ENCODE peak calls at places on chromosome 18, in seven cellular contexts. O is Peyer's patch, K is cardiac fibroblast, H is lower lobe of right lung, A is foreskin fibroblast, U is GM12865, Y is fibroblast of lung. C is an unnamed sample.

GRCh38 chr18:63477972-63478371 is 1.2 kb downstream of the SERPINB5 start:
- DNase-seq in H (no peak), K (peak; percentile 5), O (no peak), A (no peak), Y (peak; percentile 6), U (no peak), C (no peak)

GRCh38 chr18:13604751-13605150 is 121.6 kb downstream of the FAM210A start:
- DNase-seq in Y (no peak), O (no peak), U (no peak), A (no peak), K (no peak), H (no peak), C (no peak)

GRCh38 chr18:76805221-76805620 is 17.1 kb upstream of the ZNF236 start:
- DNase-seq in Y (no peak), K (peak; percentile 30), U (no peak), O (no peak), H (no peak), A (peak; percentile 21), C (no peak)

GRCh38 chr18:10304853-10305252 is 149.6 kb upstream of the APCDD1 start:
- DNase-seq in U (no peak), O (no peak), A (peak; percentile 92), H (no peak), Y (peak; percentile 91), K (peak; percentile 71), C (peak; percentile 75)

GRCh38 chr18:9849407-9849961 is 36.3 kb upstream of the TXNDC2 start:
- DNase-seq in U (no peak), Y (no peak), A (no peak), O (no peak), H (peak; percentile 83), K (peak; percentile 35), C (no peak)

GRCh38 chr18:35672897-35673296 is 91.4 kb downstream of the GALNT1 start:
- DNase-seq in K (peak; percentile 3), A (peak; percentile 62), H (no peak), Y (peak; percentile 58), O (no peak), U (no peak), C (peak; percentile 8)

GRCh38 chr18:40365526-40365925 is 1589.5 kb upstream of the PIK3C3 start:
- DNase-seq in H (no peak), U (no peak), A (peak; percentile 32), O (no peak), K (no peak), Y (peak; percentile 57), C (no peak)

GRCh38 chr18:69992776-69993175 is 45.1 kb upstream of the CD226 start:
- DNase-seq in K (no peak), A (peak; percentile 76), O (no peak), U (no peak), Y (peak; percentile 8), H (no peak), C (no peak)

GRCh38 chr18:56910967-56911366 is 235.9 kb upstream of the BOD1L2 start:
- DNase-seq in A (no peak), K (no peak), H (no peak), U (no peak), Y (no peak), O (no peak), C (no peak)

GRCh38 chr18:50982086-50982801 is 14.4 kb downstream of the ELAC1 start:
- DNase-seq in H (no peak), O (no peak), Y (no peak), K (no peak), A (no peak), U (no peak), C (no peak)

GRCh38 chr18:10351221-10351795 is 103.1 kb upstream of the APCDD1 start:
- DNase-seq in O (no peak), Y (no peak), H (no peak), K (no peak), A (peak; percentile 57), U (no peak), C (no peak)

GRCh38 chr18:76426738-76427305 is 68.2 kb downstream of the ZNF516 start:
- DNase-seq in H (peak; percentile 70), A (no peak), O (no peak), Y (peak; percentile 43), U (no peak), K (no peak), C (no peak)

GRCh38 chr18:28863396-28863795 is 686.5 kb upstream of the CDH2 start:
- DNase-seq in H (no peak), A (no peak), O (no peak), Y (no peak), U (no peak), K (peak; percentile 81), C (no peak)

GRCh38 chr18:9661564-9661963 is 46.5 kb upstream of the RAB31 start:
- DNase-seq in A (no peak), H (no peak), Y (peak; percentile 39), K (no peak), U (no peak), O (no peak), C (no peak)

GRCh38 chr18:76361219-76361618 is 133.8 kb downstream of the ZNF516 start:
- DNase-seq in A (no peak), H (no peak), U (no peak), O (no peak), K (no peak), Y (no peak), C (no peak)

GRCh38 chr18:10230072-10230471 is 224.4 kb upstream of the APCDD1 start:
- DNase-seq in A (peak; percentile 97), Y (peak; percentile 88), K (peak; percentile 82), H (no peak), O (no peak), U (peak; percentile 23), C (peak; percentile 78)

GRCh38 chr18:8625693-8626092 is 16.5 kb downstream of the RAB12 start:
- DNase-seq in Y (no peak), K (no peak), U (no peak), O (no peak), H (no peak), A (no peak), C (no peak)

GRCh38 chr18:21341141-21341540 is 99.1 kb downstream of the GREB1L start:
- DNase-seq in O (no peak), A (no peak), H (no peak), K (no peak), Y (no peak), U (peak; percentile 21), C (no peak)

GRCh38 chr18:3062798-3063563 is 50.0 kb upstream of the LPIN2 start:
- DNase-seq in A (peak; percentile 20), K (peak; percentile 54), U (peak; percentile 67), Y (peak; percentile 44), O (peak; percentile 85), H (peak; percentile 76), C (no peak)

GRCh38 chr18:36769611-36770314 is 59.0 kb downstream of the TPGS2 start:
- DNase-seq in K (peak; percentile 12), O (no peak), H (peak; percentile 55), U (peak; percentile 39), Y (no peak), A (no peak), C (no peak)

GRCh38 chr18:55983433-55983832 is 395.4 kb upstream of the TCF4 start:
- DNase-seq in U (no peak), Y (no peak), O (no peak), K (no peak), H (no peak), A (no peak), C (peak; percentile 45)

GRCh38 chr18:13630869-13631268 is 95.5 kb downstream of the FAM210A start:
- DNase-seq in K (no peak), H (no peak), O (no peak), A (no peak), U (no peak), Y (no peak), C (no peak)

GRCh38 chr18:73047688-73048087 is 179.9 kb upstream of the NETO1 start:
- DNase-seq in Y (no peak), H (no peak), U (no peak), O (no peak), K (no peak), A (no peak), C (no peak)

GRCh38 chr18:73040247-73040646 is 172.5 kb upstream of the NETO1 start:
- DNase-seq in H (no peak), Y (no peak), O (no peak), K (no peak), A (no peak), U (no peak), C (no peak)

GRCh38 chr18:73043231-73044000 is 175.6 kb upstream of the NETO1 start:
- DNase-seq in H (no peak), A (no peak), U (no peak), O (no peak), Y (no peak), K (no peak), C (no peak)

DNA sequence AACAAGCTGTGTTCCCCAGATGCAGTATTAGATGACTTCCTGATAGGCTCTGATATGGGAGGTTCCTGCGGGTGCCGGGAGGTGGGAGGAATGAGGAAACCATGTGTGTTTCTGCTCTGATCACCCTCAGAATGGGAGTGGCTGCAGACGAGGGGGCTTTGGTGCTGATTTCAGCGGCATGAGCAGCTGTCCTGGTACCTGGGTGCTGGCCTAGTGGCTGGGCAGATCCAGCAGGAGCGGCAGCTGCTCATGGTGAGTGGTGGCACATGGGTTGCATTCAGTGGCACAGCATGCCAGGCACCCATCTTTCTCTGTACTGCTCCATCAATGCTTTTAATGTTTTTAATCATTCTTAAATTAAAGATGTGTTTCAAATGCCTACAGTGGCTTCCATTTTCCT is 177.2 kb upstream of the NETO1 start:
- DNase-seq in H (no peak), K (no peak), O (no peak), A (no peak), U (no peak), Y (no peak), C (no peak)
- TF ChIP-seq CTCF in H (no peak), K (no peak), O (no peak), A (no peak), U (no peak), Y (no peak), C (no peak)

GRCh38 chr18:22913861-22914260 is 19.3 kb upstream of the RBBP8 start:
- DNase-seq in A (no peak), Y (no peak), H (peak; percentile 65), U (no peak), K (no peak), O (no peak), C (no peak)
- H3K4me3 ChIP-seq in A (no peak overlapping the region), Y (no peak overlapping the region), H (peak overlapping the region; percentile 36), U (no peak overlapping the region), K (no peak overlapping the region), O (no peak overlapping the region), C (no peak overlapping the region)

DNA sequence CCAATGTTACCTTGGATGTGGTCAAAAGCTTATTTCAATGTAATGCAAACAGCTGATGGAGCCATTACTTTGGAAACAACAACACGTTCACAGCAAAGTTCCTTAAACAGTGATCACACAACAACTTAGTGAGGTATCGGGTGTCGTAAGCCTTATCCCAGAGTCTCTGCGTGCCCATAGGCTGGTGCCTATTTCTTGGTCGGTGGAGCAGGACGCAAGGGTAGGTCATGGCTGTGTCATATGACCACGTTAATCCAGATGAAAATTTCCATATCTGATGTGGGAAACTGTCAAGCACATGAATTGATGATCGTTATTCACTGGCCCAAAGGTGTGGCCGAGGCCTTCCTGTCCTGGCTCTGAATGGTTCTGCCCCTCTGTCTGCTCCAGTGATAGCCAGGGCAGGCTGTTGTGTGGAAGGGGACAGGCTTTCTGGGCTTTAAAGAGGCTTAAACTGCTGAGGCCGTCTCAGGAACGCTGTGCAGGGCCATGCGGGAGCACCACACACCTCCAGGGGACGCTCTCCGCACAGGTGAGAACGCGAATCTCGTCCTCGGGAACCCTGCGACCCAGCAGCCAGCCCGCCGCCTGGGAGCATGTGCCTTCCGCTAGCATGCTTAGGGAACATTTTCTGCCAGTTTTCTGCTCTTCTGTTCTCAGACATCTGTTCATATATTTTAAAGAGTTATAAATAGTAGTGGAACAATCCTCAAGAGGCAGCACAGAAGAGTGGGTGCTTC is 90.6 kb downstream of the KCTD1 start:
- DNase-seq in U (no peak), O (no peak), Y (no peak), H (no peak), A (no peak), K (no peak), C (no peak)
- TF ChIP-seq CTCF in U (no peak), O (no peak), Y (no peak), H (no peak), A (no peak), K (peak; percentile 35), C (no peak)

GRCh38 chr18:32298289-32298688 is 108.5 kb downstream of the MEP1B start:
- DNase-seq in H (no peak), Y (peak; percentile 11), U (no peak), K (peak; percentile 56), O (no peak), A (no peak), C (no peak)
- H3K4me3 ChIP-seq in H (no peak overlapping the region), Y (no peak overlapping the region), U (no peak overlapping the region), K (no peak overlapping the region), O (no peak overlapping the region), A (peak overlapping the region; percentile 2), C (no peak overlapping the region)